ENCODE peak calls at places on chromosomes 3 and 15, in eight cellular contexts. One of them, this sample, is unnamed.
A peak's percentile ranks its signal among the peaks of the same experiment; 100 is the strongest.

GRCh38 chr15:101328001-101328400 is 33.0 kb upstream of the SNRPA1 start:
- DNase-seq in GM23338: no peak
- DNase-seq in BJ: no peak
- DNase-seq in uterus: no peak
- DNase-seq in psoas muscle: no peak
- DNase-seq in neuronal stem cell: no peak
- DNase-seq in naive thymus-derived CD4-positive, alpha-beta T cell: no peak
- DNase-seq in SJSA1: peak; percentile 37
- DNase-seq in this sample: no peak

GRCh38 chr3:97721446-97721845 is 43.1 kb upstream of the ARL6 start:
- DNase-seq in psoas muscle: no peak
- DNase-seq in BJ: no peak
- DNase-seq in GM23338: no peak
- DNase-seq in SJSA1: no peak
- DNase-seq in neuronal stem cell: no peak
- DNase-seq in naive thymus-derived CD4-positive, alpha-beta T cell: no peak
- DNase-seq in uterus: no peak
- DNase-seq in this sample: no peak

GRCh38 chr15:95175914-95176658 is 944.7 kb downstream of the MCTP2 start:
- DNase-seq in neuronal stem cell: no peak
- DNase-seq in GM23338: no peak
- DNase-seq in psoas muscle: no peak
- DNase-seq in SJSA1: no peak
- DNase-seq in uterus: no peak
- DNase-seq in BJ: no peak
- DNase-seq in naive thymus-derived CD4-positive, alpha-beta T cell: no peak
- DNase-seq in this sample: no peak

GRCh38 chr3:143573904-143574303 is 274.4 kb downstream of the SLC9A9 start:
- DNase-seq in psoas muscle: no peak
- DNase-seq in BJ: no peak
- DNase-seq in GM23338: no peak
- DNase-seq in neuronal stem cell: no peak
- DNase-seq in SJSA1: no peak
- DNase-seq in uterus: no peak
- DNase-seq in naive thymus-derived CD4-positive, alpha-beta T cell: no peak
- DNase-seq in this sample: no peak

GRCh38 chr15:70265466-70265978 is 167.8 kb upstream of the TLE3 start:
- DNase-seq in neuronal stem cell: no peak
- DNase-seq in naive thymus-derived CD4-positive, alpha-beta T cell: no peak
- DNase-seq in GM23338: no peak
- DNase-seq in uterus: no peak
- DNase-seq in BJ: no peak
- DNase-seq in SJSA1: no peak
- DNase-seq in psoas muscle: no peak
- DNase-seq in this sample: no peak

GRCh38 chr3:100254168-100254777 is 6.5 kb upstream of the TBC1D23 start:
- DNase-seq in uterus: peak; percentile 47
- DNase-seq in BJ: no peak
- DNase-seq in naive thymus-derived CD4-positive, alpha-beta T cell: peak; percentile 14
- DNase-seq in psoas muscle: no peak
- DNase-seq in SJSA1: peak; percentile 60
- DNase-seq in GM23338: peak; percentile 92
- DNase-seq in neuronal stem cell: peak; percentile 54
- DNase-seq in this sample: peak; percentile 39

GRCh38 chr3:156010829-156011228 is 109.5 kb upstream of the KCNAB1 start:
- DNase-seq in GM23338: peak; percentile 50
- DNase-seq in neuronal stem cell: no peak
- DNase-seq in BJ: no peak
- DNase-seq in uterus: no peak
- DNase-seq in SJSA1: no peak
- DNase-seq in psoas muscle: no peak
- DNase-seq in naive thymus-derived CD4-positive, alpha-beta T cell: no peak
- DNase-seq in this sample: no peak

GRCh38 chr15:29570121-29570930 is 251.9 kb downstream of the TJP1 start:
- DNase-seq in SJSA1: no peak
- DNase-seq in naive thymus-derived CD4-positive, alpha-beta T cell: no peak
- DNase-seq in uterus: no peak
- DNase-seq in psoas muscle: no peak
- DNase-seq in neuronal stem cell: peak; percentile 41
- DNase-seq in GM23338: peak; percentile 60
- DNase-seq in BJ: no peak
- DNase-seq in this sample: no peak

GRCh38 chr15:69031013-69032001 is 16.8 kb downstream of the NOX5 start:
- DNase-seq in neuronal stem cell: peak; percentile 30
- DNase-seq in GM23338: peak; percentile 91
- DNase-seq in psoas muscle: peak; percentile 67
- DNase-seq in uterus: no peak
- DNase-seq in SJSA1: peak; percentile 44
- DNase-seq in naive thymus-derived CD4-positive, alpha-beta T cell: no peak
- DNase-seq in BJ: no peak
- DNase-seq in this sample: peak; percentile 39

GRCh38 chr3:48851407-48851806 is 3.7 kb upstream of the PRKAR2A start:
- DNase-seq in GM23338: peak; percentile 37
- DNase-seq in naive thymus-derived CD4-positive, alpha-beta T cell: no peak
- DNase-seq in neuronal stem cell: peak; percentile 54
- DNase-seq in uterus: no peak
- DNase-seq in BJ: no peak
- DNase-seq in SJSA1: no peak
- DNase-seq in psoas muscle: peak; percentile 1
- DNase-seq in this sample: no peak

GRCh38 chr15:77569647-77570186 is 63.0 kb downstream of the LINGO1 start:
- DNase-seq in GM23338: no peak
- DNase-seq in psoas muscle: no peak
- DNase-seq in naive thymus-derived CD4-positive, alpha-beta T cell: no peak
- DNase-seq in SJSA1: no peak
- DNase-seq in BJ: no peak
- DNase-seq in neuronal stem cell: no peak
- DNase-seq in uterus: no peak
- DNase-seq in this sample: no peak

GRCh38 chr15:68285243-68285980 is 7.9 kb downstream of the FEM1B start:
- DNase-seq in naive thymus-derived CD4-positive, alpha-beta T cell: no peak
- DNase-seq in psoas muscle: no peak
- DNase-seq in BJ: no peak
- DNase-seq in GM23338: peak; percentile 56
- DNase-seq in uterus: no peak
- DNase-seq in neuronal stem cell: no peak
- DNase-seq in SJSA1: no peak
- DNase-seq in this sample: no peak

GRCh38 chr3:168117059-168117458 is 21.3 kb upstream of the GOLIM4 start:
- DNase-seq in psoas muscle: no peak
- DNase-seq in SJSA1: peak; percentile 44
- DNase-seq in naive thymus-derived CD4-positive, alpha-beta T cell: no peak
- DNase-seq in BJ: no peak
- DNase-seq in uterus: no peak
- DNase-seq in neuronal stem cell: no peak
- DNase-seq in GM23338: no peak
- DNase-seq in this sample: peak; percentile 75

GRCh38 chr3:129600348-129600747 is 6.1 kb downstream of the PLXND1 start:
- DNase-seq in uterus: no peak
- DNase-seq in BJ: no peak
- DNase-seq in SJSA1: no peak
- DNase-seq in GM23338: no peak
- DNase-seq in naive thymus-derived CD4-positive, alpha-beta T cell: no peak
- DNase-seq in psoas muscle: no peak
- DNase-seq in neuronal stem cell: no peak
- DNase-seq in this sample: no peak

GRCh38 chr3:150062492-150062891 is 91.8 kb upstream of the PFN2 start:
- DNase-seq in naive thymus-derived CD4-positive, alpha-beta T cell: no peak
- DNase-seq in BJ: no peak
- DNase-seq in psoas muscle: no peak
- DNase-seq in SJSA1: no peak
- DNase-seq in neuronal stem cell: no peak
- DNase-seq in uterus: no peak
- DNase-seq in GM23338: no peak
- DNase-seq in this sample: no peak

GRCh38 chr3:72659609-72660008 is 188.6 kb downstream of the SHQ1 start:
- DNase-seq in GM23338: no peak
- DNase-seq in neuronal stem cell: no peak
- DNase-seq in BJ: no peak
- DNase-seq in psoas muscle: no peak
- DNase-seq in uterus: no peak
- DNase-seq in SJSA1: no peak
- DNase-seq in naive thymus-derived CD4-positive, alpha-beta T cell: no peak
- DNase-seq in this sample: no peak

GRCh38 chr15:41125950-41126642 is 10.0 kb upstream of the INO80 start:
- DNase-seq in uterus: no peak
- DNase-seq in SJSA1: no peak
- DNase-seq in GM23338: no peak
- DNase-seq in BJ: no peak
- DNase-seq in neuronal stem cell: no peak
- DNase-seq in psoas muscle: no peak
- DNase-seq in naive thymus-derived CD4-positive, alpha-beta T cell: no peak
- DNase-seq in this sample: no peak

DNA sequence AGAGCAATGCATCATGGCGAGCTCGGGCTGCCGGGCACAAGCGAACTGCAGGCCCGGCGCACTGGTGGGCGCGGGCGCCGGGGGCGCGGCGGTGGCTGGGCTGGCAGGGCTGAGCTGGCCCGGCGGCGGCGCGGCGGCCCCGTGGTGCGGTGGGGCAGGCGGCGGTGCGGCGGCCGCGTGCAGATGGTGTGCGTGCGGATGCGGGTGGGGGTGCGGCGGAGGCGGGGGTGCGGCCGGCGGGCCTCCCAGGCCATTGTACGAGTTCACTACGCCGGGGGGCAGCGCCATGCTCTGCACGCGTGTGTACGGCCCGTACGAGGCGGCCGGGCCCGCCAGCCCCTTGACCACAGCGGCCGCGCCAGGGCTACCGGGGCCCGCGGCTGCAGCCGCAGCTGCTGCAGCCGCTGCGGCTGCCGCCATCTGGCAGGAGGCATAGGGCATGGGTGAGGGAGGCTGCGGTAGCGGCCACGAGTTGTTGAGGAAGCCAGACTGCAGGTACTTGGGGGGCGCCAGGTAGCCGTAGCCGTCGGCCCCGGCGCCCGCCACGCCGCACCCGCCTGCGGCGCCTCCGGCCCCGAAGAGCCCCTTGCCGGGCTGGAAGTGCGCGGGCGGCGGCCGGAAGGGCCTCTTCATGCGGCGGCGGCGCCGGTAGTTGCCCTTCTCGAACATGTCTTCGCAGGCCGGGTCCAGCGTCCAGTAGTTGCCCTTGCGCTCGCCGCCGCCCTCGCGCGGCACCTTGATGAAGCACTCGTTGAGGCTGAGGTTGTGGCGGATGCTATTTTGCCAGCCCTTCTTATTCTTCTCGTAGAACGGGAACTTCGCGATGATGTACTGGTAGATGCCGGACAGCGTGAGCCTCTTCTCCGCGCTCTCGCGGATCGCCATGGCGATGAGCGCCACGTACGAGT is 1.0 kb downstream of the FOXL2 start:
- DNase-seq in neuronal stem cell: no peak
- DNase-seq in BJ: no peak
- DNase-seq in SJSA1: no peak
- DNase-seq in psoas muscle: peak; percentile 72
- DNase-seq in naive thymus-derived CD4-positive, alpha-beta T cell: no peak
- DNase-seq in uterus: no peak
- DNase-seq in GM23338: peak; percentile 68
- DNase-seq in this sample: no peak
- H3K27me3 ChIP-seq in neuronal stem cell: peaks cover 99% of the 10 kb centered on the region
- H3K27me3 ChIP-seq in BJ: peaks cover 74% of the 10 kb centered on the region
- H3K27me3 ChIP-seq in SJSA1: peaks cover 89% of the 10 kb centered on the region
- H3K27me3 ChIP-seq in psoas muscle: peaks cover 47% of the 10 kb centered on the region
- H3K27me3 ChIP-seq in naive thymus-derived CD4-positive, alpha-beta T cell: peaks cover 69% of the 10 kb centered on the region
- H3K27me3 ChIP-seq in uterus: peaks cover 20% of the 10 kb centered on the region
- H3K27me3 ChIP-seq in GM23338: peaks cover 95% of the 10 kb centered on the region
- H3K27me3 ChIP-seq in this sample: no peaks in the 10 kb centered on the region

GRCh38 chr3:185149591-185149990 is 3.3 kb downstream of the C3orf70 start:
- DNase-seq in naive thymus-derived CD4-positive, alpha-beta T cell: no peak
- DNase-seq in BJ: no peak
- DNase-seq in neuronal stem cell: no peak
- DNase-seq in uterus: no peak
- DNase-seq in SJSA1: no peak
- DNase-seq in psoas muscle: no peak
- DNase-seq in GM23338: no peak
- DNase-seq in this sample: no peak
- H3K27me3 ChIP-seq in naive thymus-derived CD4-positive, alpha-beta T cell: peaks cover 19% of the 10 kb centered on the region
- H3K27me3 ChIP-seq in BJ: peaks cover 5% of the 10 kb centered on the region
- H3K27me3 ChIP-seq in neuronal stem cell: peaks cover 52% of the 10 kb centered on the region
- H3K27me3 ChIP-seq in uterus: no peaks in the 10 kb centered on the region
- H3K27me3 ChIP-seq in SJSA1: peaks cover 67% of the 10 kb centered on the region
- H3K27me3 ChIP-seq in psoas muscle: peaks cover 19% of the 10 kb centered on the region
- H3K27me3 ChIP-seq in GM23338: peaks cover 45% of the 10 kb centered on the region
- H3K27me3 ChIP-seq in this sample: no peaks in the 10 kb centered on the region

DNA sequence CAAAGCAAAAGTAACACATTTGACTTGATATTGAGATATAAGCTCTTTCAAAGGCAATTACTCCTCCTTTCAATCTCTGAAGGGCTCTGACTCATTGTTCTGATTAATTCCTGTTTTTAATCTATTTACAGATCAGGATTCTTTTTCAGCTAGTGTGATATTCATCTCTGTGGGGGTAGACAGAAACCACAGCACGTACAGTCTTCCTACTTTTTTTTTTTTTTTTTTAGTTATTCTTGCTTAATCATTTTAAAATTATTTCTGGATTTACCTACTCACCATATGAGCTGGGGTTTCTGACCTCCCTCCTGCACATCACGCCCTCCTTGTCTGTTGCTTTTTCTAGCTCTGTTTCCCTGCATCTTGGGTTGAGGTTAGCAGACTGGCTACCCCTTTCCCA is 1.4 kb downstream of the CNTN3 start:
- DNase-seq in psoas muscle: no peak
- DNase-seq in BJ: peak; percentile 30
- DNase-seq in SJSA1: no peak
- DNase-seq in neuronal stem cell: no peak
- DNase-seq in GM23338: no peak
- DNase-seq in naive thymus-derived CD4-positive, alpha-beta T cell: no peak
- DNase-seq in uterus: no peak
- DNase-seq in this sample: no peak
- H3K27me3 ChIP-seq in psoas muscle: peaks cover 6% of the 10 kb centered on the region
- H3K27me3 ChIP-seq in BJ: no peaks in the 10 kb centered on the region
- H3K27me3 ChIP-seq in SJSA1: peaks cover 6% of the 10 kb centered on the region
- H3K27me3 ChIP-seq in neuronal stem cell: peaks cover 41% of the 10 kb centered on the region
- H3K27me3 ChIP-seq in GM23338: peaks cover 45% of the 10 kb centered on the region
- H3K27me3 ChIP-seq in naive thymus-derived CD4-positive, alpha-beta T cell: no peaks in the 10 kb centered on the region
- H3K27me3 ChIP-seq in uterus: no peaks in the 10 kb centered on the region
- H3K27me3 ChIP-seq in this sample: peaks cover 8% of the 10 kb centered on the region

GRCh38 chr3:32819581-32820348 is 2.0 kb downstream of the TRIM71 start:
- DNase-seq in psoas muscle: no peak
- DNase-seq in uterus: no peak
- DNase-seq in GM23338: peak; percentile 53
- DNase-seq in naive thymus-derived CD4-positive, alpha-beta T cell: no peak
- DNase-seq in BJ: no peak
- DNase-seq in neuronal stem cell: no peak
- DNase-seq in SJSA1: no peak
- DNase-seq in this sample: no peak

GRCh38 chr3:32820430-32820829 is 2.6 kb downstream of the TRIM71 start:
- DNase-seq in BJ: no peak
- DNase-seq in naive thymus-derived CD4-positive, alpha-beta T cell: no peak
- DNase-seq in SJSA1: no peak
- DNase-seq in GM23338: no peak
- DNase-seq in psoas muscle: no peak
- DNase-seq in uterus: no peak
- DNase-seq in neuronal stem cell: no peak
- DNase-seq in this sample: no peak

GRCh38 chr3:32821686-32822296 is 4.0 kb downstream of the TRIM71 start:
- DNase-seq in BJ: no peak
- DNase-seq in SJSA1: no peak
- DNase-seq in naive thymus-derived CD4-positive, alpha-beta T cell: no peak
- DNase-seq in psoas muscle: no peak
- DNase-seq in GM23338: peak; percentile 56
- DNase-seq in neuronal stem cell: no peak
- DNase-seq in uterus: no peak
- DNase-seq in this sample: no peak

GRCh38 chr3:32822609-32823498 is 5.1 kb downstream of the TRIM71 start:
- DNase-seq in GM23338: peak; percentile 44
- DNase-seq in BJ: no peak
- DNase-seq in psoas muscle: no peak
- DNase-seq in naive thymus-derived CD4-positive, alpha-beta T cell: no peak
- DNase-seq in SJSA1: no peak
- DNase-seq in neuronal stem cell: no peak
- DNase-seq in uterus: no peak
- DNase-seq in this sample: no peak

GRCh38 chr3:32820971-32821685 is 3.3 kb downstream of the TRIM71 start:
- DNase-seq in BJ: no peak
- DNase-seq in neuronal stem cell: no peak
- DNase-seq in naive thymus-derived CD4-positive, alpha-beta T cell: no peak
- DNase-seq in uterus: no peak
- DNase-seq in psoas muscle: no peak
- DNase-seq in GM23338: peak; percentile 6
- DNase-seq in SJSA1: no peak
- DNase-seq in this sample: no peak
- H3K27me3 ChIP-seq in BJ: peaks cover 52% of the 10 kb centered on the region
- H3K27me3 ChIP-seq in neuronal stem cell: no peaks in the 10 kb centered on the region
- H3K27me3 ChIP-seq in naive thymus-derived CD4-positive, alpha-beta T cell: no peaks in the 10 kb centered on the region
- H3K27me3 ChIP-seq in uterus: no peaks in the 10 kb centered on the region
- H3K27me3 ChIP-seq in psoas muscle: peaks cover 38% of the 10 kb centered on the region
- H3K27me3 ChIP-seq in GM23338: no peaks in the 10 kb centered on the region
- H3K27me3 ChIP-seq in SJSA1: peaks cover 39% of the 10 kb centered on the region
- H3K27me3 ChIP-seq in this sample: peaks cover 7% of the 10 kb centered on the region